ENCODE peak calls at places on chromosomes 13 and 19, in six cellular contexts. C is KG1; H is tibial nerve; X is psoas muscle; R is caudate nucleus; J is stimulated activated CD4-positive, alpha-beta T cell treated with anti-CD3 and anti-CD28 coated beads, Interleukin-2, amount 100 ng/mL, for 48 hours. Q is an unnamed sample.

GRCh38 chr13:101473458-101473857 is 21.0 kb downstream of the ITGBL1 start:
- DNase-seq in H (no peak), R (no peak), X (no peak), C (no peak), J (no peak), Q (no peak)

GRCh38 chr19:17872251-17873001 is 681 bp downstream of the SLC5A5 start:
- DNase-seq in X (no peak), C (no peak), H (no peak), J (no peak), R (no peak), Q (no peak)

GRCh38 chr19:19606021-19606420 is 12.5 kb downstream of the PBX4 start:
- DNase-seq in J (no peak), C (no peak), X (no peak), R (no peak), H (no peak), Q (no peak)

GRCh38 chr13:95553614-95554385 is 1.3 kb downstream of the CLDN10 start:
- DNase-seq in R (no peak), X (no peak), H (no peak), J (no peak), C (peak), Q (no peak)

GRCh38 chr19:31350033-31350692 is 927 bp upstream of the TSHZ3 start:
- DNase-seq in X (peak), H (no peak), C (no peak), J (no peak), R (no peak), Q (no peak)

GRCh38 chr13:110334841-110335490 is 27.9 kb downstream of the COL4A2 start:
- DNase-seq in R (no peak), X (no peak), C (no peak), J (no peak), H (no peak), Q (no peak)

GRCh38 chr19:1260749-1261511 is 8.2 kb upstream of the CIRBP start:
- DNase-seq in H (peak), R (peak), J (peak), X (peak), C (peak), Q (peak)

GRCh38 chr13:73059460-73060250 is 850 bp downstream of the KLF5 start:
- DNase-seq in R (no peak), C (no peak), J (peak), X (peak), H (no peak), Q (peak)

GRCh38 chr13:66896933-66897332 is 333.2 kb downstream of the PCDH9 start:
- DNase-seq in R (no peak), H (no peak), J (no peak), C (no peak), X (no peak), Q (no peak)

GRCh38 chr13:90553167-90553566 is 794.3 kb upstream of the MIR17HG start:
- DNase-seq in X (no peak), R (no peak), C (no peak), H (no peak), J (no peak), Q (no peak)

GRCh38 chr19:35739275-35740107 is 2.8 kb downstream of the IGFLR1 start:
- DNase-seq in X (no peak), C (no peak), R (no peak), J (no peak), H (no peak), Q (no peak)

GRCh38 chr19:42563352-42564210 is 31.1 kb downstream of the CEACAM8 start:
- DNase-seq in R (no peak), X (no peak), J (no peak), H (peak), C (no peak), Q (peak)

GRCh38 chr13:43087960-43088580 is 64.7 kb downstream of the DNAJC15 start:
- DNase-seq in H (no peak), J (no peak), R (no peak), X (no peak), C (no peak), Q (no peak)

GRCh38 chr13:110125613-110126272 is 181.2 kb downstream of the COL4A1 start:
- DNase-seq in X (no peak), R (no peak), H (no peak), J (no peak), C (no peak), Q (no peak)

GRCh38 chr13:47481521-47481920 is 519.6 kb downstream of the SUCLA2 start:
- DNase-seq in J (no peak), C (no peak), X (no peak), R (no peak), H (no peak), Q (no peak)

GRCh38 chr19:41319500-41320184 is 9.7 kb downstream of the CCDC97 start:
- DNase-seq in R (no peak), X (peak), J (no peak), H (no peak), C (no peak), Q (no peak)

GRCh38 chr19:48510421-48511268 is 990 bp downstream of the LMTK3 start:
- DNase-seq in X (peak), H (peak), J (peak), R (peak), C (peak), Q (peak)

GRCh38 chr13:30323524-30323923 is 16.2 kb upstream of the KATNAL1 start:
- DNase-seq in C (no peak), X (no peak), R (no peak), J (no peak), H (no peak), Q (no peak)

GRCh38 chr13:86082116-86082515 is 282.9 kb upstream of the SLITRK6 start:
- DNase-seq in X (no peak), H (no peak), R (no peak), C (no peak), J (no peak), Q (no peak)

GRCh38 chr19:55688422-55689218 is 13.6 kb downstream of the EPN1 start:
- DNase-seq in H (no peak), R (no peak), X (peak), J (no peak), C (no peak), Q (no peak)

GRCh38 chr13:41751734-41752445 is 209.0 kb downstream of the VWA8 start:
- DNase-seq in C (no peak), R (no peak), J (no peak), X (no peak), H (no peak), Q (no peak)

GRCh38 chr19:16222806-16223205 is 25.1 kb downstream of the AP1M1 start:
- DNase-seq in C (no peak), J (no peak), H (no peak), R (no peak), X (no peak), Q (no peak)

GRCh38 chr19:55432355-55432959 is 10.6 kb downstream of the SHISA7 start:
- DNase-seq in X (peak), H (no peak), R (no peak), C (no peak), J (no peak), Q (no peak)

Q was measured in NCI-H1930.